ENCODE peak calls at places on chromosome 9, in five cellular contexts. V is skeletal muscle cell; F is HEK293T; H is H9; C is activated T-cell treated with anti-CD3 and anti-CD28 coated beads, Interleukin-2, amount 50 U/mL, for 48 hours. Z is an unnamed sample.

GRCh38 chr9:28212979-28213378 is 639.7 kb upstream of the C9orf72 start:
- DNase-seq in V (peak), F (no peak), H (no peak), C (no peak), Z (no peak)

GRCh38 chr9:108842610-108843295 is 13.0 kb downstream of the ACTL7B start:
- DNase-seq in V (no peak), F (no peak), H (no peak), C (peak), Z (no peak)

GRCh38 chr9:86867658-86868313 is 79.5 kb downstream of the GAS1 start:
- DNase-seq in V (no peak), F (peak), H (no peak), C (no peak), Z (no peak)

GRCh38 chr9:128454991-128455390 is 815 bp upstream of the ODF2 start:
- DNase-seq in V (no peak), F (no peak), H (no peak), C (no peak), Z (no peak)

GRCh38 chr9:82997471-82998140 is 65.3 kb downstream of the RASEF start:
- DNase-seq in V (no peak), F (no peak), H (no peak), C (no peak), Z (no peak)

GRCh38 chr9:135570456-135570855 is 8.9 kb downstream of the PAEP start:
- DNase-seq in V (no peak), F (no peak), H (no peak), C (no peak), Z (no peak)

GRCh38 chr9:87119328-87119881 is 172.1 kb upstream of the GAS1 start:
- DNase-seq in V (peak), F (no peak), H (no peak), C (no peak), Z (no peak)

GRCh38 chr9:130167927-130168326 is 4.3 kb upstream of the NCS1 start:
- DNase-seq in V (no peak), F (no peak), H (peak), C (no peak), Z (no peak)

GRCh38 chr9:81557957-81558791 is 131.2 kb downstream of the TLE1 start:
- DNase-seq in V (peak), F (no peak), H (no peak), C (no peak), Z (no peak)

GRCh38 chr9:38439916-38440301 is 15.7 kb upstream of the IGFBPL1 start:
- DNase-seq in V (no peak), F (no peak), H (no peak), C (no peak), Z (no peak)

GRCh38 chr9:77616191-77616590 is 31.9 kb downstream of the GNA14 start:
- DNase-seq in V (no peak), F (no peak), H (no peak), C (no peak), Z (no peak)

GRCh38 chr9:76725181-76725580 is 39.1 kb upstream of the PCA3 start:
- DNase-seq in V (no peak), F (no peak), H (no peak), C (no peak), Z (no peak)

GRCh38 chr9:122464633-122465567 is 12.8 kb downstream of the OR1J1 start:
- DNase-seq in V (peak), F (peak), H (peak), C (peak), Z (peak)

GRCh38 chr9:83444110-83444509 is 94.1 kb downstream of the FRMD3 start:
- DNase-seq in V (no peak), F (no peak), H (no peak), C (no peak), Z (no peak)

GRCh38 chr9:116099821-116100220 is 53.8 kb upstream of the PAPPA start:
- DNase-seq in V (no peak), F (no peak), H (no peak), C (no peak), Z (no peak)

GRCh38 chr9:121503443-121503842 is 3.8 kb upstream of the GGTA1 start:
- DNase-seq in V (no peak), F (no peak), H (no peak), C (no peak), Z (no peak)

GRCh38 chr9:101477736-101478135 is 42.2 kb upstream of the ALDOB start:
- DNase-seq in V (no peak), F (no peak), H (no peak), C (no peak), Z (no peak)

GRCh38 chr9:130331573-130331972 is 66.0 kb downstream of the HMCN2 start:
- DNase-seq in V (peak), F (no peak), H (no peak), C (no peak), Z (peak)

GRCh38 chr9:79764377-79764776 is 192.6 kb downstream of the TLE4 start:
- DNase-seq in V (peak), F (peak), H (no peak), C (no peak), Z (no peak)

GRCh38 chr9:37919956-37920335 is 16.0 kb upstream of the SLC25A51 start:
- DNase-seq in V (no peak), F (no peak), H (no peak), C (no peak), Z (peak)

GRCh38 chr9:136981588-136982231 is 1.1 kb upstream of the LCNL1 start:
- DNase-seq in V (no peak), F (no peak), H (no peak), C (no peak), Z (no peak)